ENCODE peak calls at places on chromosomes 3 and 15, in four cellular contexts. N, T, P and R are unnamed samples.

GRCh38 chr3:129975332-129976090 is 991 bp downstream of the TRH start:
- DNase-seq in N (peak; percentile 70), T (peak; percentile 66), P (no peak), R (no peak)

GRCh38 chr3:171561601-171562323 is 101.6 kb upstream of the TNIK start:
- DNase-seq in N (no peak), T (no peak), P (no peak), R (no peak)

GRCh38 chr3:31858439-31858838 is 122.6 kb downstream of the OSBPL10 start:
- DNase-seq in N (no peak), T (no peak), P (no peak), R (no peak)

GRCh38 chr15:54772663-54773062 is 424.1 kb downstream of the RSL24D1 start:
- DNase-seq in N (no peak), T (no peak), P (no peak), R (no peak)

GRCh38 chr15:38316311-38316710 is 63.7 kb downstream of the SPRED1 start:
- DNase-seq in N (no peak), T (no peak), P (no peak), R (no peak)

GRCh38 chr3:65303431-65303830 is 615.6 kb upstream of the ADAMTS9 start:
- DNase-seq in N (no peak), T (no peak), P (no peak), R (no peak)

GRCh38 chr3:97613139-97613538 is 151.4 kb upstream of the ARL6 start:
- DNase-seq in N (no peak), T (no peak), P (no peak), R (no peak)

GRCh38 chr3:136078421-136079364 is 113.2 kb downstream of the PPP2R3A start:
- DNase-seq in N (no peak), T (no peak), P (no peak), R (peak; percentile 42)

GRCh38 chr3:67863869-67864268 is 209.5 kb upstream of the SUCLG2 start:
- DNase-seq in N (peak; percentile 30), T (peak; percentile 45), P (peak; percentile 4), R (peak; percentile 18)

GRCh38 chr3:50154840-50155490 is at the start of gene SEMA3F:
- DNase-seq in N (peak; percentile 68), T (peak; percentile 83), P (peak; percentile 76), R (peak; percentile 74)

GRCh38 chr3:46960081-46960701 is 16.4 kb downstream of the CCDC12 start:
- DNase-seq in N (no peak), T (no peak), P (no peak), R (peak; percentile 63)

GRCh38 chr15:94293411-94294402 is 62.3 kb downstream of the MCTP2 start:
- DNase-seq in N (no peak), T (no peak), P (no peak), R (no peak)

GRCh38 chr3:84683493-84683892 is 275.3 kb upstream of the CADM2 start:
- DNase-seq in N (no peak), T (no peak), P (no peak), R (no peak)

GRCh38 chr3:179666436-179667035 is 13.7 kb downstream of the USP13 start:
- DNase-seq in N (peak; percentile 43), T (peak; percentile 59), P (no peak), R (no peak)

GRCh38 chr3:185561374-185561943 is 9.1 kb upstream of the LIPH start:
- DNase-seq in N (peak; percentile 44), T (no peak), P (no peak), R (no peak)

GRCh38 chr3:52210550-52211046 is 12.6 kb downstream of the ALAS1 start:
- DNase-seq in N (no peak), T (no peak), P (no peak), R (peak; percentile 61)

GRCh38 chr15:88658070-88658965 is 19.5 kb downstream of the ISG20 start:
- DNase-seq in N (no peak), T (no peak), P (no peak), R (no peak)
- H2BK12ac ChIP-seq in N (no peak overlapping the region), T (no peak overlapping the region), P (no peak overlapping the region), R (no peak overlapping the region)

DNA sequence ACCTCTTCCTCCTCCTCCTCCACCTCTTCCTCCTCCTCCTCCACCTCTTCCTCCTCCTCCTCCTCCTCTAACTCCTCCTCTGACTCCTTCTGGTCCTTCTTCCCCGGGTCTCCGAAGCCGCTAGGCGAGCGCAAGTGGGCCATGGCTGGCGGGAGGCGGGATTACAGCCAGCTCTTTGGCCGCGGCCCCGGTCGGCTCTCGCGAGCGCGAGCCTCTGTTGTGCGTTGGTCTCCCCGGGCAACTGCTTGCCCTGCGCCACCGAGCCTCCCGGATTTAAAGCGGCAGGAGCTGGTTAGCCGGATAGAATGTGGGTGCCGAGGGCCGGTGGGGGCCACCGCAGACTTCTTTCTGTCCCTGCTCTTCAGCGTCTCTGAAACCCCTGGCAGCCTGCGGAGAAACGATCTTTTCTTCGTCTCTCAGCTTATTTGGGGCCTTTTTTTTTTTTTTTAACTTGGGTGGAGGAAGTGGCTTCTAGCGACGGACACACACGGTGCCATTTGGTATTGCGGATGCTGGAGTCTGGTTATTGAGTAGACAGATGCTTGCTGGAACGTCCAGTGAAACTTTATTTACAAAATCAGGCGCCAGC is at the start of gene ERICH6:
- DNase-seq in N (peak; percentile 94), T (peak; percentile 92), P (peak; percentile 79), R (peak; percentile 93)
- H2BK15ac ChIP-seq in N (no peak within 1 kb of the TSS), T (peak within 1 kb of the TSS; percentile 29), P (peak within 1 kb of the TSS; percentile 58), R (no peak within 1 kb of the TSS)

DNA sequence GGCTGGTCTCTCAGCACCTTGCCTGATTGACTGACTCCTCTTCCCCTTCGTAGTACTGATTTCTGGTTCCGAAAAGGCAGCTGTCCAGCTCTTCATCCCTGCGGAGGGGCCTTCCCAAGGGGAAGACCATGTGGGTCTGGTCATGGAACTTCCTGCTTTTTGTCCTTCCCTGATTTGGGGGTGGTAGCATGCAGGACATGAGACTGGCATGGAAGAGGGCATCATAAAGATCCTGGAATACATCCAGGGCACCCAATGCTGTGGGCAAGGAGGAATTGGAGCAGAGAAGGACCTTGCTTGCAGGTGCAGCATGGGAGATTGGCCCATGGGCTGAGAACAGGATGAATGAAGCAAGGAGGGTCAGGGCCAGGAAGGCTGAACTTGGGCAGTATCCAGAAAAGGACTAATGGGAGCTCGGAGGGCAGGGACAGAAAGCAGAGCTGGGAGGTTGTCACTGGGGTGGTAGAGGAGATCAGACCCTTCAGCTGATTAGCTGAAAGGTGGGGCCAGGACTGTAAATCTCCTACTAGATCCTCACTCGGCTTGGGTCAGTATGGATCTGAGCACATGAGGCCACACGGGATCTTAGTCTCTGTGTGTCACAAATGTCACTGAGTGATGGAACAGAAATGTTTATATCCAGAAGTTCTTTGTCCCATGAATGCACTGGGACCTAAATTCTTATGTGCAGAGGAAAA is 59.5 kb downstream of the AMOTL2 start:
- DNase-seq in N (peak; percentile 21), T (peak; percentile 51), P (no peak), R (no peak)
- H2BK12ac ChIP-seq in N (no peak overlapping the region), T (peak overlapping the region; percentile 98), P (no peak overlapping the region), R (peak overlapping the region; percentile 32)

DNA sequence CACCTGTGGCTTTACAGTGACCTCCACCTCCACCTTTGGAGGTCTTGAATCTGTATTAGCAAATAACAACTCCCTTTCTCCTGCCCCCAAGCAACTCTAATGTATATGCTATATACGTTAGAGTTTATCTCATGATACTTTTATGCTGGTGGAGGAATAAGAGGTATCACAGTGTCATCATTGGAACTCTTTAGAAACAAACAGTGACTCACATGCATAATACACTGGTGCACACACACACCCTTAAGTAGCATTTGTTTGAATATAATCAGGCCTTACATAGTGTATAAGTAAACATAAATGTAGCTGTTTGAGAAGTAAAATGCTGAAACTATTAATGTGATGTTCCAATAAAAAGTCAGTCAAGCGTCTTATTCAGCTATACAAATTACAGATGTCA is 280.2 kb upstream of the C2CD4B start:
- DNase-seq in N (no peak), T (no peak), P (no peak), R (peak; percentile 56)
- H2BK15ac ChIP-seq in N (no peak overlapping the region), T (no peak overlapping the region), P (no peak overlapping the region), R (no peak overlapping the region)